ENCODE peak calls at places on chromosomes 3 and 15, in seven cellular contexts. G is ELF-1, M is Panc1, I is anterior cingulate cortex, J is astrocyte, E is Calu3, Q is substantia nigra. O is an unnamed sample.

GRCh38 chr15:84766461-84767005 is 18.1 kb downstream of the ZNF592 start:
- DNase-seq in G (no peak), M (no peak), I (no peak), J (no peak), E (no peak), Q (no peak), O (no peak)

GRCh38 chr3:75171632-75172230 is 492.4 kb upstream of the FRG2C start:
- DNase-seq in G (no peak), M (no peak), I (no peak), J (no peak), E (no peak), Q (no peak), O (no peak)

GRCh38 chr3:115704661-115705338 is 81.5 kb downstream of the GAP43 start:
- DNase-seq in G (no peak), M (no peak), I (no peak), J (peak), E (no peak), Q (no peak), O (no peak)

GRCh38 chr3:102660653-102661052 is 225.8 kb downstream of the ZPLD1 start:
- DNase-seq in G (no peak), M (no peak), I (no peak), J (no peak), E (no peak), Q (no peak), O (no peak)

GRCh38 chr3:138195491-138195890 is 8.4 kb downstream of the ARMC8 start:
- DNase-seq in G (no peak), M (no peak), I (no peak), J (no peak), E (no peak), Q (no peak), O (no peak)

GRCh38 chr3:100340527-100340926 is 6.0 kb downstream of the NIT2 start:
- DNase-seq in G (no peak), M (no peak), I (no peak), J (no peak), E (no peak), Q (no peak), O (no peak)

GRCh38 chr3:27617552-27617951 is 104.6 kb downstream of the EOMES start:
- DNase-seq in G (no peak), M (no peak), I (no peak), J (no peak), E (no peak), Q (no peak), O (no peak)

GRCh38 chr3:101936419-101937331 is 87.4 kb downstream of the NFKBIZ start:
- DNase-seq in G (no peak), M (no peak), I (no peak), J (peak), E (no peak), Q (no peak), O (no peak)

GRCh38 chr3:139937674-139938279 is 2.8 kb downstream of the CLSTN2 start:
- DNase-seq in G (no peak), M (peak), I (no peak), J (no peak), E (peak), Q (no peak), O (no peak)

GRCh38 chr15:39174332-39174731 is 406.5 kb upstream of the THBS1 start:
- DNase-seq in G (no peak), M (no peak), I (no peak), J (no peak), E (no peak), Q (no peak), O (no peak)

GRCh38 chr3:131277836-131278497 is 103.6 kb upstream of the NUDT16 start:
- DNase-seq in G (no peak), M (no peak), I (no peak), J (peak), E (no peak), Q (no peak), O (peak)

GRCh38 chr15:43794269-43795037 is 2.3 kb downstream of the SERF2 start:
- DNase-seq in G (no peak), M (no peak), I (no peak), J (peak), E (no peak), Q (no peak), O (no peak)

GRCh38 chr3:49553320-49553689 is 972 bp upstream of the BSN start:
- DNase-seq in G (no peak), M (no peak), I (no peak), J (no peak), E (no peak), Q (no peak), O (no peak)

GRCh38 chr3:105351821-105352220 is 14.9 kb upstream of the ALCAM start:
- DNase-seq in G (no peak), M (no peak), I (no peak), J (peak), E (no peak), Q (no peak), O (no peak)

GRCh38 chr15:48644498-48644826 is 1.0 kb downstream of the FBN1 start:
- DNase-seq in G (no peak), M (no peak), I (no peak), J (no peak), E (no peak), Q (no peak), O (no peak)

GRCh38 chr3:171542976-171543375 is 82.8 kb upstream of the TNIK start:
- DNase-seq in G (peak), M (no peak), I (no peak), J (no peak), E (no peak), Q (no peak), O (no peak)

GRCh38 chr15:65466901-65467300 is 44.2 kb upstream of the IGDCC4 start:
- DNase-seq in G (no peak), M (no peak), I (no peak), J (peak), E (no peak), Q (no peak), O (no peak)

GRCh38 chr15:29826908-29827307 is 4.6 kb upstream of the TJP1 start:
- DNase-seq in G (no peak), M (no peak), I (no peak), J (no peak), E (no peak), Q (no peak), O (no peak)

GRCh38 chr15:101445562-101446526 is 43.7 kb downstream of the PCSK6 start:
- DNase-seq in G (no peak), M (peak), I (no peak), J (peak), E (no peak), Q (no peak), O (no peak)

GRCh38 chr3:57544181-57545125 is at the start of gene DNAH12:
- DNase-seq in G (peak), M (no peak), I (no peak), J (peak), E (peak), Q (no peak), O (peak)

GRCh38 chr3:41986566-41986965 is 24.7 kb upstream of the ULK4 start:
- DNase-seq in G (no peak), M (no peak), I (no peak), J (no peak), E (no peak), Q (no peak), O (no peak)

GRCh38 chr3:126049289-126050049 is 34.5 kb downstream of the SLC41A3 start:
- DNase-seq in G (no peak), M (no peak), I (no peak), J (no peak), E (no peak), Q (no peak), O (no peak)

GRCh38 chr3:133282239-133282638 is 117.6 kb upstream of the BFSP2 start:
- DNase-seq in G (no peak), M (no peak), I (no peak), J (peak), E (no peak), Q (no peak), O (no peak)

GRCh38 chr3:153291052-153291689 is 129.1 kb downstream of the RAP2B start:
- DNase-seq in G (peak), M (no peak), I (no peak), J (no peak), E (peak), Q (no peak), O (no peak)

GRCh38 chr3:38003371-38003816 is 12.8 kb downstream of the VILL start:
- DNase-seq in G (peak), M (no peak), I (peak), J (no peak), E (peak), Q (peak), O (no peak)

GRCh38 chr3:42849017-42849416 is 26.7 kb downstream of the CYP8B1 start:
- DNase-seq in G (no peak), M (no peak), I (no peak), J (no peak), E (no peak), Q (no peak), O (no peak)

GRCh38 chr3:123552095-123552714 is 32.6 kb downstream of the HACD2 start:
- DNase-seq in G (no peak), M (no peak), I (no peak), J (no peak), E (no peak), Q (no peak), O (no peak)

GRCh38 chr3:130243808-130244207 is 101.7 kb upstream of the COL6A5 start:
- DNase-seq in G (no peak), M (no peak), I (no peak), J (no peak), E (no peak), Q (no peak), O (no peak)

GRCh38 chr3:34298668-34299067 is 500.2 kb downstream of the PDCD6IP start:
- DNase-seq in G (no peak), M (no peak), I (no peak), J (no peak), E (no peak), Q (no peak), O (no peak)

GRCh38 chr15:68272797-68273271 is 4.7 kb upstream of the FEM1B start:
- DNase-seq in G (no peak), M (no peak), I (no peak), J (peak), E (no peak), Q (no peak), O (no peak)

O was measured in smooth muscle cell of the brain vasculature.